ENCODE peak calls at places on chromosomes 13 and 19, in eight cellular contexts. E is ovary; X is RWPE2; Z is coronary artery; S is endothelial cell; R is glutamatergic neuron; T is left lung; A is CD4-positive, alpha-beta T cell. J is an unnamed sample.

GRCh38 chr13:41455725-41456419 is 1.5 kb upstream of the RGCC start:
- DNase-seq in S (no peak), R (no peak), T (no peak), A (no peak), E (no peak), Z (no peak), X (no peak), J (no peak)

GRCh38 chr19:16365300-16365996 is 40.8 kb downstream of the KLF2 start:
- DNase-seq in S (no peak), Z (no peak), A (no peak), R (no peak), T (no peak), X (no peak), E (no peak), J (no peak)

GRCh38 chr13:95067303-95067702 is 233.9 kb downstream of the ABCC4 start:
- DNase-seq in E (no peak), A (no peak), X (no peak), R (no peak), Z (no peak), S (no peak), T (no peak), J (no peak)

GRCh38 chr13:114015608-114016295 is 41.9 kb upstream of the C13orf46 start:
- DNase-seq in Z (no peak), X (no peak), A (no peak), E (no peak), T (no peak), R (peak; percentile 34), S (no peak), J (no peak)

GRCh38 chr13:31409678-31410356 is 210.0 kb downstream of the B3GLCT start:
- DNase-seq in R (no peak), X (no peak), S (no peak), T (no peak), A (no peak), E (no peak), Z (no peak), J (no peak)

GRCh38 chr13:22218784-22219183 is 547.9 kb downstream of the FGF9 start:
- DNase-seq in X (no peak), A (no peak), Z (no peak), S (no peak), E (no peak), R (no peak), T (no peak), J (no peak)

GRCh38 chr13:100543872-100544602 is 44.6 kb downstream of the GGACT start:
- DNase-seq in E (no peak), T (no peak), R (no peak), Z (peak; percentile 40), A (no peak), S (no peak), X (no peak), J (no peak)

GRCh38 chr13:96417956-96418355 is 328.0 kb downstream of the HS6ST3 start:
- DNase-seq in X (no peak), R (no peak), E (no peak), T (no peak), Z (no peak), S (no peak), A (no peak), J (no peak)

GRCh38 chr13:76148926-76149325 is 512.8 kb downstream of the LMO7 start:
- DNase-seq in Z (no peak), A (no peak), E (no peak), S (no peak), T (no peak), R (no peak), X (no peak), J (no peak)

GRCh38 chr13:114132419-114133121 is at the start of gene RASA3:
- DNase-seq in E (peak; percentile 64), A (peak; percentile 79), S (peak; percentile 83), X (no peak), R (peak; percentile 83), T (peak; percentile 76), Z (peak; percentile 89), J (no peak)

GRCh38 chr13:65095118-65095517 is 2135.0 kb downstream of the PCDH9 start:
- DNase-seq in E (no peak), R (no peak), S (no peak), A (no peak), X (no peak), Z (no peak), T (no peak), J (no peak)

GRCh38 chr19:13028027-13028426 is 32.8 kb downstream of the NFIX start:
- DNase-seq in E (no peak), Z (no peak), X (no peak), A (no peak), S (no peak), R (no peak), T (no peak), J (no peak)
- TF ChIP-seq CTCF in E (no peak), Z (no peak), X (no peak), A (no peak), S (no peak), R (no peak), T (no peak), J (no peak)

GRCh38 chr19:48561412-48561811 is 9.4 kb downstream of the SULT2B1 start:
- DNase-seq in Z (no peak), R (no peak), S (no peak), T (no peak), X (no peak), A (no peak), E (no peak), J (no peak)

GRCh38 chr19:48556163-48556562 is 4.2 kb downstream of the SULT2B1 start:
- DNase-seq in A (no peak), X (no peak), T (no peak), E (no peak), S (no peak), Z (no peak), R (peak; percentile 52), J (no peak)

GRCh38 chr19:48556825-48557224 is 4.9 kb downstream of the SULT2B1 start:
- DNase-seq in E (no peak), S (no peak), X (no peak), Z (no peak), T (no peak), R (no peak), A (no peak), J (no peak)

GRCh38 chr19:48558018-48558684 is 6.2 kb downstream of the SULT2B1 start:
- DNase-seq in S (no peak), Z (no peak), T (peak; percentile 61), R (no peak), E (no peak), A (no peak), X (no peak), J (no peak)

GRCh38 chr19:48560095-48560530 is 8.1 kb downstream of the SULT2B1 start:
- DNase-seq in E (no peak), X (no peak), Z (no peak), S (no peak), R (no peak), T (no peak), A (no peak), J (no peak)
- TF ChIP-seq CTCF in E (no peak), X (no peak), Z (no peak), S (no peak), R (no peak), T (no peak), A (no peak), J (no peak)

DNA sequence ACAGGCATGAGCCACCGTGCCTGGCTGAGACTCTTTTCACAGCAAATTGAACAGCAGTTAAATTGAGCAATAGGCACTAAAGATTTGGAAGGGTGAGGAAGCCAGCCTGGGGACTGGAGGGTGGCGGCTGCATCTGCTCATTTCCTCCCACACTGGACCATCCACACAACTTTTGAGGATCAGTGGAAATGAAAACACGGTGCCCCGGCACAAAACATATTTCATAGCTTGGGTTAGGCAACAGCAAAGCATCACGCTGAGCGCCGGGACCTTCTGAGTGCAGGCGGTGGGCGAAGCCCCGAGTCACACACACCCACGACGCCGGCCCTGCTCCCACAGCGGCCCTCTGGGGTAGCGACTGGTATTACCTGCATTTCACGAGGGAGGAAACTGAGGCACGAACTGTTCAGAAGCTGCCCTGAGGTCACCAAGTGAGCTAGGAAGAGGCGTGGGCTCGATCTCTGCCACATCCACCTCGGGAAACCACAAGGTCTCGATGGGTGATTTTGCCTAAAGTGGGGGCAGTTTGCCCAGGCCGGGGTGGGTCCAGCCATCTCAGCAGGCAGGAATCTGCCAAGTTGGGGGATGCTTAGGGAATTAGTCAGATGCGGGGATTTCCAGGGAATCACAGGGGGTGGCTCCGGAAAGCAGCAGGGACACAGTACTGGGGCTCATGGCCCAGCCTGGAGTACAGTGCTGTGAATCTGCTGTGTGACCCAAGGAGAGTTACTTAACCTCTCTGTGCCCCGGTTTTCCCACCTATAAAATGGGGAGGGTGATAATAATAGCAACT is 3.5 kb upstream of the SBNO2 start:
- DNase-seq in X (peak; percentile 94), S (no peak), E (no peak), R (no peak), A (no peak), Z (peak; percentile 82), T (peak; percentile 61), J (no peak)
- TF ChIP-seq CTCF in X (no peak), S (no peak), E (no peak), R (no peak), A (no peak), Z (no peak), T (no peak), J (peak; percentile 21)

DNA sequence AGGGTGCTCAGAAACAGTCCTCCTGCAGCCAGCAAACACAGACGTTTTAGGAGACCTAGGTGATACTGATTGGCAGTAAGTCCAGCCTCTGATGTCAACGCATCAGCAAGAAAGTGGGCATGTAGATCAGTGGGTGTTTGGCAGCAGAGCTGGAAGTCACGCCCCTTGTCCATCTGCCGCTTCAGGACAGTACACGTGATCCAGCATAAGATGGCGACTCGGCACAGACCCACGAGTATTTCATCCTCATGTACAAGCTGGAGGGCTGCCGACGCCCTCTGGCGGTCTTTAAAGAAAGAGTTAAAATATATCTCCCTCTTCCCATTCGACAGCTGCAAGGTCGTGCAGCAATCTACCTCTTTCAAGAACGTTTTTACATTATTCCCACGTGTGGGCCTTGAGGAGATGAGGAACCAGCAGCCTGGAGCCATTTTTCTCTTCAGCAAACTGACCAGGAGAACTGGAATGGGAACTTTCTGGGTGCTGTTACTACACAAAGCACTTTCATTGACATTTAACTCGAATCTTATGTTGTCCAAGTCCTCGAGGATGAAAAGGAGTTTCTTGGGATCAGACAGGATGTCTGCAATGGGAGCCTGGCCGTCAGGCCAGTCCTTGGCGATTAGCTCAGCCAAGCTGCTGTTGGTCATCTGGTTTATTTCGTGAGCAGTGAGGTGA is 22.3 kb downstream of the NLRP11 start:
- DNase-seq in Z (no peak), E (peak; percentile 47), S (no peak), T (peak; percentile 37), X (no peak), A (no peak), R (peak; percentile 21), J (no peak)
- TF ChIP-seq CTCF in Z (no peak), E (no peak), S (no peak), T (no peak), X (peak; percentile 52), A (no peak), R (peak; percentile 4), J (peak; percentile 41)

GRCh38 chr19:41537789-41538188 is 38.2 kb upstream of the CEACAM21 start:
- DNase-seq in S (no peak), Z (no peak), X (no peak), A (no peak), E (no peak), R (no peak), T (no peak), J (peak; percentile 59)
- TF ChIP-seq CTCF in S (peak; percentile 61), Z (no peak), X (peak; percentile 36), A (peak; percentile 42), E (no peak), R (peak; percentile 34), T (peak; percentile 76), J (peak; percentile 85)